ENCODE peak calls at places on chromosomes 6 and 20, in ten cellular contexts. One of them, this sample, is unnamed.

GRCh38 chr6:88983532-88983931 is 20.1 kb upstream of the RNGTT start:
- DNase-seq in endothelial cell: peak
- DNase-seq in progenitor cell of endocrine pancreas: no peak
- DNase-seq in OCI-LY7: peak
- DNase-seq in mucosa of descending colon: no peak
- DNase-seq in neural crest cell: peak
- DNase-seq in fibroblast of mammary gland: peak
- DNase-seq in nephron progenitor cell: peak
- DNase-seq in pancreas: no peak
- DNase-seq in fibroblast of lung: peak
- DNase-seq in this sample: peak

GRCh38 chr20:25273046-25273445 is 25.2 kb downstream of the PYGB start:
- DNase-seq in endothelial cell: no peak
- DNase-seq in progenitor cell of endocrine pancreas: no peak
- DNase-seq in OCI-LY7: no peak
- DNase-seq in mucosa of descending colon: no peak
- DNase-seq in neural crest cell: no peak
- DNase-seq in fibroblast of mammary gland: no peak
- DNase-seq in nephron progenitor cell: no peak
- DNase-seq in pancreas: no peak
- DNase-seq in fibroblast of lung: no peak
- DNase-seq in this sample: peak

GRCh38 chr6:130322673-130323268 is 43.0 kb upstream of the TMEM200A start:
- DNase-seq in endothelial cell: peak
- DNase-seq in progenitor cell of endocrine pancreas: no peak
- DNase-seq in OCI-LY7: peak
- DNase-seq in mucosa of descending colon: no peak
- DNase-seq in neural crest cell: peak
- DNase-seq in fibroblast of mammary gland: peak
- DNase-seq in nephron progenitor cell: peak
- DNase-seq in pancreas: peak
- DNase-seq in fibroblast of lung: peak
- DNase-seq in this sample: peak

GRCh38 chr6:5084192-5084786 is 852 bp upstream of the PPP1R3G start:
- DNase-seq in endothelial cell: peak
- DNase-seq in progenitor cell of endocrine pancreas: no peak
- DNase-seq in OCI-LY7: no peak
- DNase-seq in mucosa of descending colon: no peak
- DNase-seq in neural crest cell: no peak
- DNase-seq in fibroblast of mammary gland: peak
- DNase-seq in nephron progenitor cell: peak
- DNase-seq in pancreas: no peak
- DNase-seq in fibroblast of lung: no peak
- DNase-seq in this sample: peak

GRCh38 chr6:169738972-169739529 is 12.3 kb downstream of the DYNLT2 start:
- DNase-seq in endothelial cell: no peak
- DNase-seq in progenitor cell of endocrine pancreas: no peak
- DNase-seq in OCI-LY7: no peak
- DNase-seq in mucosa of descending colon: no peak
- DNase-seq in neural crest cell: no peak
- DNase-seq in fibroblast of mammary gland: no peak
- DNase-seq in nephron progenitor cell: no peak
- DNase-seq in pancreas: no peak
- DNase-seq in fibroblast of lung: no peak
- DNase-seq in this sample: no peak

GRCh38 chr20:949717-950116 is 33.6 kb upstream of the ANGPT4 start:
- DNase-seq in endothelial cell: no peak
- DNase-seq in progenitor cell of endocrine pancreas: no peak
- DNase-seq in OCI-LY7: no peak
- DNase-seq in mucosa of descending colon: no peak
- DNase-seq in neural crest cell: no peak
- DNase-seq in fibroblast of mammary gland: no peak
- DNase-seq in nephron progenitor cell: no peak
- DNase-seq in pancreas: no peak
- DNase-seq in fibroblast of lung: no peak
- DNase-seq in this sample: no peak

GRCh38 chr6:156685823-156686428 is 91.3 kb upstream of the ARID1B start:
- DNase-seq in endothelial cell: no peak
- DNase-seq in progenitor cell of endocrine pancreas: no peak
- DNase-seq in OCI-LY7: peak
- DNase-seq in mucosa of descending colon: no peak
- DNase-seq in neural crest cell: peak
- DNase-seq in fibroblast of mammary gland: no peak
- DNase-seq in nephron progenitor cell: no peak
- DNase-seq in pancreas: no peak
- DNase-seq in fibroblast of lung: no peak
- DNase-seq in this sample: no peak

GRCh38 chr20:24368253-24368652 is 101.2 kb upstream of the SYNDIG1 start:
- DNase-seq in endothelial cell: no peak
- DNase-seq in progenitor cell of endocrine pancreas: no peak
- DNase-seq in OCI-LY7: no peak
- DNase-seq in mucosa of descending colon: no peak
- DNase-seq in neural crest cell: no peak
- DNase-seq in fibroblast of mammary gland: no peak
- DNase-seq in nephron progenitor cell: no peak
- DNase-seq in pancreas: no peak
- DNase-seq in fibroblast of lung: no peak
- DNase-seq in this sample: no peak

GRCh38 chr6:165573671-165574070 is 89.4 kb downstream of the PDE10A start:
- DNase-seq in endothelial cell: no peak
- DNase-seq in progenitor cell of endocrine pancreas: no peak
- DNase-seq in OCI-LY7: no peak
- DNase-seq in mucosa of descending colon: no peak
- DNase-seq in neural crest cell: no peak
- DNase-seq in fibroblast of mammary gland: peak
- DNase-seq in nephron progenitor cell: no peak
- DNase-seq in pancreas: peak
- DNase-seq in fibroblast of lung: peak
- DNase-seq in this sample: no peak

GRCh38 chr6:90123796-90124195 is 172.8 kb downstream of the BACH2 start:
- DNase-seq in endothelial cell: no peak
- DNase-seq in progenitor cell of endocrine pancreas: no peak
- DNase-seq in OCI-LY7: no peak
- DNase-seq in mucosa of descending colon: no peak
- DNase-seq in neural crest cell: no peak
- DNase-seq in fibroblast of mammary gland: peak
- DNase-seq in nephron progenitor cell: no peak
- DNase-seq in pancreas: no peak
- DNase-seq in fibroblast of lung: peak
- DNase-seq in this sample: no peak

GRCh38 chr6:40906759-40907158 is 132.3 kb downstream of the UNC5CL start:
- DNase-seq in endothelial cell: no peak
- DNase-seq in progenitor cell of endocrine pancreas: no peak
- DNase-seq in OCI-LY7: no peak
- DNase-seq in mucosa of descending colon: no peak
- DNase-seq in neural crest cell: no peak
- DNase-seq in fibroblast of mammary gland: peak
- DNase-seq in nephron progenitor cell: no peak
- DNase-seq in pancreas: no peak
- DNase-seq in fibroblast of lung: no peak
- DNase-seq in this sample: no peak

GRCh38 chr6:166259296-166259977 is 48.8 kb downstream of the PRR18 start:
- DNase-seq in endothelial cell: no peak
- DNase-seq in progenitor cell of endocrine pancreas: no peak
- DNase-seq in OCI-LY7: peak
- DNase-seq in mucosa of descending colon: no peak
- DNase-seq in neural crest cell: no peak
- DNase-seq in fibroblast of mammary gland: no peak
- DNase-seq in nephron progenitor cell: no peak
- DNase-seq in pancreas: no peak
- DNase-seq in fibroblast of lung: no peak
- DNase-seq in this sample: no peak

GRCh38 chr6:101117397-101118185 is 236.5 kb upstream of the ASCC3 start:
- DNase-seq in endothelial cell: peak
- DNase-seq in progenitor cell of endocrine pancreas: no peak
- DNase-seq in OCI-LY7: no peak
- DNase-seq in mucosa of descending colon: peak
- DNase-seq in neural crest cell: no peak
- DNase-seq in fibroblast of mammary gland: no peak
- DNase-seq in nephron progenitor cell: peak
- DNase-seq in pancreas: no peak
- DNase-seq in fibroblast of lung: no peak
- DNase-seq in this sample: peak

GRCh38 chr6:153963352-153963751 is 75.7 kb upstream of the OPRM1 start:
- DNase-seq in endothelial cell: no peak
- DNase-seq in progenitor cell of endocrine pancreas: no peak
- DNase-seq in OCI-LY7: no peak
- DNase-seq in mucosa of descending colon: no peak
- DNase-seq in neural crest cell: no peak
- DNase-seq in fibroblast of mammary gland: no peak
- DNase-seq in nephron progenitor cell: no peak
- DNase-seq in pancreas: no peak
- DNase-seq in fibroblast of lung: no peak
- DNase-seq in this sample: no peak
- TF ChIP-seq CTCF in endothelial cell: no peak
- TF ChIP-seq CTCF in progenitor cell of endocrine pancreas: no peak
- TF ChIP-seq CTCF in OCI-LY7: peak
- TF ChIP-seq CTCF in mucosa of descending colon: no peak
- TF ChIP-seq CTCF in neural crest cell: no peak
- TF ChIP-seq CTCF in fibroblast of mammary gland: no peak
- TF ChIP-seq CTCF in nephron progenitor cell: no peak
- TF ChIP-seq CTCF in pancreas: no peak
- TF ChIP-seq CTCF in fibroblast of lung: no peak
- TF ChIP-seq CTCF in this sample: no peak

DNA sequence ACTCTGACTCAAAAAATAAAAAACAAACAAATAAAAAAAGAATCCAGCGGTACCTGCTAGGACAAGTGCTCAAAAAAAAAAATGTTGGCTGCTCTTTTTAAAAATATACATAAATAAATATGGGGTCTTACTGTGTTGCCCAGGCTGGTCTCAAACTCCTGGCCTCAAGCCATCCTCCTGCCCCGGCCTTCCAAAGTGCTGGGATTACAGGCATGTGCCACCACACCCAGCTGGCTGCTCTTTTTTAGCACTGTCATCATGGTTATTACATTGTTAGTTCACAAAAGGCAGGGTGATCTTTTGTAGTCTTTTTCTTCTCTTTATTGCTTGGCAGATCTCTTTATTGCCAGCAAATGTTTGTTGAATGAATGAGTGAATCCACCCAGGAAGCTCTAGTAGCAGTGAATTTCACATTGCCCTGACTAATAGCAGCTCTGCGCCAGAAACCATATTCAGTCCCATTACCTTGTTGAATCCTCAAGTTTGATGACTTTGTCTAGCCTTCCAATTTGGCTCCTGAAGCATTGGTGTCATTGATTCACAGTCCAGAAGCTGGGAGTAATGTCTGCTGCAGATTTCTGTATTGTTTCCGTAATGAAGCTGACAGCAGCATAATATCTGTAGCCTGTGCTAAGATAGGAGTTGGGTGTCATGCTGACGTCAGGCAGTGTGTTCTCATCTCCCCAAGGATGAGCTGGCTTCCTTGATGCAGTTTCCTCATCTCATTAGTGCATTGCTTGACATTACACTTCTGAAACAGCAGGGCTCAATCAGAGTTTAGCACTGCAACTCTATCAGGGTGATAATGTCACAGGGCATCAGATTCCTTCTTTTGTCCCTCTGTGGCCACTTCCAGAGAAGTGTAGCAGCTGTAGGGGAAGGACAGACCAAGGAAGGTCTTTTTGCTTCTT is 84.9 kb upstream of the TGM3 start:
- DNase-seq in endothelial cell: no peak
- DNase-seq in progenitor cell of endocrine pancreas: no peak
- DNase-seq in OCI-LY7: no peak
- DNase-seq in mucosa of descending colon: no peak
- DNase-seq in neural crest cell: no peak
- DNase-seq in fibroblast of mammary gland: peak
- DNase-seq in nephron progenitor cell: no peak
- DNase-seq in pancreas: no peak
- DNase-seq in fibroblast of lung: peak
- DNase-seq in this sample: no peak
- TF ChIP-seq CTCF in endothelial cell: no peak
- TF ChIP-seq CTCF in progenitor cell of endocrine pancreas: no peak
- TF ChIP-seq CTCF in OCI-LY7: no peak
- TF ChIP-seq CTCF in mucosa of descending colon: no peak
- TF ChIP-seq CTCF in neural crest cell: no peak
- TF ChIP-seq CTCF in fibroblast of mammary gland: peak
- TF ChIP-seq CTCF in nephron progenitor cell: no peak
- TF ChIP-seq CTCF in pancreas: no peak
- TF ChIP-seq CTCF in fibroblast of lung: no peak
- TF ChIP-seq CTCF in this sample: no peak

GRCh38 chr6:98847392-98847766 is 13.0 kb downstream of the POU3F2 start:
- DNase-seq in endothelial cell: no peak
- DNase-seq in progenitor cell of endocrine pancreas: no peak
- DNase-seq in OCI-LY7: no peak
- DNase-seq in mucosa of descending colon: no peak
- DNase-seq in neural crest cell: no peak
- DNase-seq in fibroblast of mammary gland: no peak
- DNase-seq in nephron progenitor cell: no peak
- DNase-seq in pancreas: no peak
- DNase-seq in fibroblast of lung: no peak
- DNase-seq in this sample: peak

GRCh38 chr6:98848539-98849210 is 14.3 kb downstream of the POU3F2 start:
- DNase-seq in endothelial cell: no peak
- DNase-seq in progenitor cell of endocrine pancreas: no peak
- DNase-seq in OCI-LY7: no peak
- DNase-seq in mucosa of descending colon: peak
- DNase-seq in neural crest cell: no peak
- DNase-seq in fibroblast of mammary gland: no peak
- DNase-seq in nephron progenitor cell: no peak
- DNase-seq in pancreas: no peak
- DNase-seq in fibroblast of lung: no peak
- DNase-seq in this sample: no peak

GRCh38 chr6:98845201-98846020 is 11.0 kb downstream of the POU3F2 start:
- DNase-seq in endothelial cell: peak
- DNase-seq in progenitor cell of endocrine pancreas: peak
- DNase-seq in OCI-LY7: peak
- DNase-seq in mucosa of descending colon: peak
- DNase-seq in neural crest cell: peak
- DNase-seq in fibroblast of mammary gland: peak
- DNase-seq in nephron progenitor cell: peak
- DNase-seq in pancreas: peak
- DNase-seq in fibroblast of lung: peak
- DNase-seq in this sample: peak

GRCh38 chr6:98846021-98846380 is 11.6 kb downstream of the POU3F2 start:
- DNase-seq in endothelial cell: no peak
- DNase-seq in progenitor cell of endocrine pancreas: no peak
- DNase-seq in OCI-LY7: no peak
- DNase-seq in mucosa of descending colon: no peak
- DNase-seq in neural crest cell: no peak
- DNase-seq in fibroblast of mammary gland: no peak
- DNase-seq in nephron progenitor cell: no peak
- DNase-seq in pancreas: no peak
- DNase-seq in fibroblast of lung: no peak
- DNase-seq in this sample: no peak

GRCh38 chr6:98847767-98848538 is 13.6 kb downstream of the POU3F2 start:
- DNase-seq in endothelial cell: peak
- DNase-seq in progenitor cell of endocrine pancreas: no peak
- DNase-seq in OCI-LY7: no peak
- DNase-seq in mucosa of descending colon: peak
- DNase-seq in neural crest cell: no peak
- DNase-seq in fibroblast of mammary gland: no peak
- DNase-seq in nephron progenitor cell: no peak
- DNase-seq in pancreas: no peak
- DNase-seq in fibroblast of lung: no peak
- DNase-seq in this sample: peak
- TF ChIP-seq CTCF in endothelial cell: no peak
- TF ChIP-seq CTCF in progenitor cell of endocrine pancreas: peak
- TF ChIP-seq CTCF in OCI-LY7: no peak
- TF ChIP-seq CTCF in mucosa of descending colon: no peak
- TF ChIP-seq CTCF in neural crest cell: no peak
- TF ChIP-seq CTCF in fibroblast of mammary gland: no peak
- TF ChIP-seq CTCF in nephron progenitor cell: no peak
- TF ChIP-seq CTCF in pancreas: no peak
- TF ChIP-seq CTCF in fibroblast of lung: no peak
- TF ChIP-seq CTCF in this sample: no peak

GRCh38 chr20:37282558-37282957 is 6.9 kb upstream of the MANBAL start:
- DNase-seq in endothelial cell: peak
- DNase-seq in progenitor cell of endocrine pancreas: no peak
- DNase-seq in OCI-LY7: no peak
- DNase-seq in mucosa of descending colon: no peak
- DNase-seq in neural crest cell: no peak
- DNase-seq in fibroblast of mammary gland: peak
- DNase-seq in nephron progenitor cell: no peak
- DNase-seq in pancreas: no peak
- DNase-seq in fibroblast of lung: peak
- DNase-seq in this sample: no peak
- TF ChIP-seq CTCF in endothelial cell: no peak
- TF ChIP-seq CTCF in progenitor cell of endocrine pancreas: peak
- TF ChIP-seq CTCF in OCI-LY7: peak
- TF ChIP-seq CTCF in mucosa of descending colon: no peak
- TF ChIP-seq CTCF in neural crest cell: no peak
- TF ChIP-seq CTCF in fibroblast of mammary gland: peak
- TF ChIP-seq CTCF in nephron progenitor cell: no peak
- TF ChIP-seq CTCF in pancreas: no peak
- TF ChIP-seq CTCF in fibroblast of lung: peak
- TF ChIP-seq CTCF in this sample: no peak

This sample was measured in glutamatergic neuron.